ENCODE peak calls at places on chromosomes 2 and 18, in six cellular contexts. W is AG09309, Z is OCI-LY7, K is cardiac muscle cell, V is spleen, X is GM12865. A is an unnamed sample.

GRCh38 chr2:201932511-201932910 is 101.1 kb upstream of the FZD7 start:
- DNase-seq in W (no peak), Z (no peak), K (no peak), V (no peak), X (no peak), A (no peak)

GRCh38 chr2:86633094-86633740 is 9.6 kb upstream of the RNF103 start:
- DNase-seq in W (no peak), Z (no peak), K (no peak), V (peak), X (no peak), A (no peak)

GRCh38 chr2:239522740-239523119 is 121.9 kb upstream of the HDAC4 start:
- DNase-seq in W (no peak), Z (no peak), K (no peak), V (peak), X (no peak), A (no peak)

GRCh38 chr18:9094307-9095226 is 7.9 kb upstream of the NDUFV2 start:
- DNase-seq in W (peak), Z (no peak), K (peak), V (no peak), X (peak), A (peak)

GRCh38 chr2:120231974-120232635 is 8.9 kb upstream of the TMEM185B start:
- DNase-seq in W (no peak), Z (peak), K (no peak), V (peak), X (peak), A (no peak)

GRCh38 chr18:9215221-9215933 is 78.8 kb downstream of the ANKRD12 start:
- DNase-seq in W (no peak), Z (no peak), K (peak), V (no peak), X (no peak), A (no peak)

GRCh38 chr2:9252002-9252357 is 45.4 kb downstream of the ASAP2 start:
- DNase-seq in W (no peak), Z (no peak), K (no peak), V (no peak), X (no peak), A (no peak)

GRCh38 chr2:43169091-43169936 is 57.1 kb downstream of the ZFP36L2 start:
- DNase-seq in W (no peak), Z (peak), K (no peak), V (peak), X (peak), A (no peak)

GRCh38 chr2:121284424-121285076 is 452 bp downstream of the TFCP2L1 start:
- DNase-seq in W (no peak), Z (no peak), K (no peak), V (peak), X (no peak), A (no peak)

GRCh38 chr2:234976479-234977227 is 24.8 kb downstream of the SH3BP4 start:
- DNase-seq in W (no peak), Z (no peak), K (no peak), V (no peak), X (no peak), A (no peak)

GRCh38 chr2:142574388-142574787 is 303.1 kb upstream of the KYNU start:
- DNase-seq in W (no peak), Z (no peak), K (no peak), V (no peak), X (no peak), A (no peak)

GRCh38 chr2:226838758-226839555 is 3.1 kb downstream of the RHBDD1 start:
- DNase-seq in W (no peak), Z (peak), K (no peak), V (no peak), X (peak), A (no peak)

GRCh38 chr2:33131108-33131507 is 184.4 kb downstream of the LTBP1 start:
- DNase-seq in W (no peak), Z (no peak), K (no peak), V (no peak), X (no peak), A (no peak)

GRCh38 chr2:75844651-75845050 is 133.9 kb upstream of the GCFC2 start:
- DNase-seq in W (no peak), Z (no peak), K (peak), V (no peak), X (peak), A (no peak)

GRCh38 chr18:75783816-75784215 is 356.3 kb upstream of the SMIM21 start:
- DNase-seq in W (no peak), Z (no peak), K (no peak), V (no peak), X (no peak), A (no peak)

DNA sequence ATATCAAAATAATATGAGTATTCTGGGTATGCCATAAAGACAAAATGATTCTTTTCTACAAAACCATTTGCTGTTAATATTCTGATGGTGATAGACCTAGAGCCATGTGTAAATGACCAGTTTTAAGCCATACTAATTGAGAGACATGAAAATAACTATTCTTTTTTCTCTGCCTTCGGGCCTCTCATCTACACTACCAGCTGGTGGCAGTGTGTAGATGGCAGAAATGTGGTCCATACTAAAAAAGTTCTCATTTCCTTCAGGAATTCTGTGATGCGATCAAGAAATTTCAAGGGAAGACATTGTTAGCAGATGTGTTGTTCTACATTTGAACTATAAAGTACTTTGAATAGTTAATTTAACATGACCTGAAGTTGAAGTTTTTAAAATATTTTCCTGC is 485.2 kb downstream of the TRIB2 start:
- DNase-seq in W (no peak), Z (no peak), K (no peak), V (no peak), X (no peak), A (no peak)
- TF ChIP-seq CTCF in W (no peak), Z (peak), K (no peak), V (no peak), X (peak), A (no peak)

DNA sequence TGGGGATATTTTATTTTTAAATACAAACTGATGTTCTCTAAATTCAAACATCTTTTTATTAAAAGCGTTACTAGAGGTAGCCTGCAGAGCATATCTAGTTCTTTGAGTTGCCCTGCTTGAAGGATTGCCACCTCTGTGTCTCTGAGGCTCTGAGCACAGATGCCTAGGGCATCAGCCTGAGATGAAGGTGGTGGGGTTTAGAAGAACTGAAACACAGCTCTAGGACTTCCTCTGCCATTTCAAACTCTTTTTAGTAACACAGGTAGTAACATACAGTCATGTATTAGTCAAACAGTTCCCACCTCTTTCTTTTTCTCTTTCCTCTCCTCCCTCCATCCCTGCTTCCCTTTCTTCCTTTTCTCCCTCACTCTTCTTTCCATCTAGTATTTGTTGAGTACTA is 57.6 kb downstream of the TTC21B start:
- DNase-seq in W (no peak), Z (peak), K (no peak), V (no peak), X (peak), A (no peak)
- H3K4me3 ChIP-seq in W (no peak), Z (no peak), K (no peak), V (no peak), X (no peak), A (no peak)

GRCh38 chr18:36420826-36421225 is 123.3 kb downstream of the FHOD3 start:
- DNase-seq in W (no peak), Z (no peak), K (no peak), V (no peak), X (peak), A (no peak)

GRCh38 chr18:36415606-36416005 is 118.1 kb downstream of the FHOD3 start:
- DNase-seq in W (no peak), Z (no peak), K (no peak), V (no peak), X (no peak), A (no peak)

GRCh38 chr18:36419188-36419912 is 121.8 kb downstream of the FHOD3 start:
- DNase-seq in W (no peak), Z (no peak), K (no peak), V (no peak), X (no peak), A (peak)

GRCh38 chr18:36424741-36425142 is 127.2 kb downstream of the FHOD3 start:
- DNase-seq in W (no peak), Z (no peak), K (no peak), V (no peak), X (peak), A (no peak)

DNA sequence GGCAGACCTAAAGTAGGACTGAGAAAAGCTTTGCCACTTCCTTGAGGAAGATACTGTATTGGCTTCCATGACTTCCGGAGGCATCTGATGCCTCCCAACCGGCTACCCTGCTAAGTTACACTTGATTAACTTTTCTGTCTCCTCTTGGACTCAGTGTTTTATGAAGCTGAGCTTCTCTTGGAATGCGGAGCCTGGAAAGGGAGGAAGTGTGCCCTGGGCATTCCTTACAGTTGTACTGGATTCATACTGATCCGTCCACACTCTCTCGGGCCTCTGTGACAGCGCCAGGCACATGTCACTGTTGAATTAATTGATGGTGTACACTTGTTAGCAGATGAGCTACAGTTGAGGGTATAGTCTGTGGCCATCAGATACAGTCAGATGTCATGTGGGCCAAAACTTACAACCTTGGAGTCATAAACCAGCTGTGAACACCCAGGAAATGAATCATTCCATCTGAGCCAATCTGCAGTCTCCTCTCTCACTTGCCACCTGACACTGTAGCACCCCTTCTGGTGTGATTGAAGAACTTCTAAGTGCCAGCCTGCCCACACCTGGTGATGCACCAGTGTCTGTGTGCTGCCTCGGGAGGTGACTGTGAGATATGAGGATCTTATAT is 122.5 kb downstream of the FHOD3 start:
- DNase-seq in W (no peak), Z (peak), K (no peak), V (no peak), X (peak), A (no peak)
- TF ChIP-seq CTCF in W (no peak), Z (peak), K (no peak), V (no peak), X (peak), A (no peak)

GRCh38 chr2:1744151-1744445 is 217 bp downstream of the PXDN start:
- DNase-seq in W (no peak), Z (no peak), K (no peak), V (peak), X (no peak), A (no peak)

GRCh38 chr2:1742680-1743395 is 1.5 kb downstream of the PXDN start:
- DNase-seq in W (no peak), Z (no peak), K (peak), V (peak), X (no peak), A (peak)

GRCh38 chr2:1743396-1744150 is 742 bp downstream of the PXDN start:
- DNase-seq in W (no peak), Z (no peak), K (peak), V (peak), X (no peak), A (no peak)

GRCh38 chr2:1745171-1746023 is 1.1 kb upstream of the PXDN start:
- DNase-seq in W (no peak), Z (no peak), K (no peak), V (peak), X (no peak), A (no peak)

GRCh38 chr2:1744446-1745170 is at the start of gene PXDN:
- DNase-seq in W (no peak), Z (no peak), K (peak), V (peak), X (no peak), A (no peak)
- H3K4me3 ChIP-seq in W (peak), Z (no peak), K (peak), V (peak), X (no peak), A (peak)

GRCh38 chr2:134917958-134918517 is 584 bp upstream of the CCNT2 start:
- DNase-seq in W (no peak), Z (peak), K (no peak), V (peak), X (peak), A (peak)
- TF ChIP-seq CTCF in W (peak), Z (peak), K (peak), V (peak), X (peak), A (peak)

GRCh38 chr2:231545105-231545902 is 15.1 kb upstream of the NMUR1 start:
- DNase-seq in W (peak), Z (peak), K (peak), V (peak), X (peak), A (no peak)
- H3K4me3 ChIP-seq in W (no peak), Z (peak), K (no peak), V (no peak), X (peak), A (no peak)

DNA sequence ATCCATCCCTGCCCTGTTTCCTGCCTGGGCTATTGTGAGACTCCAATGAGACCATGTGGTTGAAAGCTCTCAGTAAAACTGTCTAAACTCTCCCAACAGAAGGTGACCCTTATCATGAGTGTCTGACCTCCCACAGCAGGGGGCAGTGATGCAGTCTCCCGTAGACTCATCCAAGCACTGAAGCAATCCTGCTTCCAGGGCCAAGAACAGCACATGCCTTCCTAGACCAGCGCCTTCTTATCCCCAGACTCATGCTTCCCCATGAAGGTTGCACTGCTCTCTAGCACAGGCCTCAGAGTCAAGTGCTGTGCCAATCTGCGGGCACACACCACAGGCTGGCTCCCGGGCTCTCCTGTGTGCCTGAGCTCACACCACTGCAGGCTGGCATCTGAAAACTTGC is 112.3 kb downstream of the TNS1 start:
- DNase-seq in W (peak), Z (no peak), K (peak), V (no peak), X (no peak), A (no peak)
- TF ChIP-seq CTCF in W (peak), Z (no peak), K (peak), V (no peak), X (no peak), A (no peak)

A was measured in HFF-Myc.